ENCODE peak calls at places on chromosomes 12 and 14, in four cellular contexts. One of them, this sample, is unnamed.

GRCh38 chr14:29016050-29016900 is 249.7 kb downstream of the FOXG1 start:
- DNase-seq in K562: peak
- DNase-seq in HepG2: peak
- DNase-seq in H1: peak
- DNase-seq in this sample: peak

GRCh38 chr14:99564256-99564902 is 39.6 kb downstream of the CCDC85C start:
- DNase-seq in K562: no peak
- DNase-seq in HepG2: peak
- DNase-seq in H1: no peak
- DNase-seq in this sample: peak

GRCh38 chr14:39322807-39323206 is 89.1 kb downstream of the MIA2 start:
- DNase-seq in K562: no peak
- DNase-seq in HepG2: no peak
- DNase-seq in H1: no peak
- DNase-seq in this sample: peak

GRCh38 chr14:104133496-104133895 is 4.9 kb upstream of the KIF26A start:
- DNase-seq in K562: no peak
- DNase-seq in HepG2: no peak
- DNase-seq in H1: no peak
- DNase-seq in this sample: no peak

GRCh38 chr12:110010853-110011835 is 11.9 kb downstream of the ANKRD13A start:
- DNase-seq in K562: no peak
- DNase-seq in HepG2: peak
- DNase-seq in H1: no peak
- DNase-seq in this sample: no peak

GRCh38 chr14:26466862-26467261 is 131.0 kb downstream of the NOVA1 start:
- DNase-seq in K562: no peak
- DNase-seq in HepG2: no peak
- DNase-seq in H1: no peak
- DNase-seq in this sample: no peak

GRCh38 chr14:61841145-61841544 is 78.9 kb downstream of the SNAPC1 start:
- DNase-seq in K562: no peak
- DNase-seq in HepG2: no peak
- DNase-seq in H1: no peak
- DNase-seq in this sample: peak

GRCh38 chr12:30106204-30106603 is 322.5 kb upstream of the TMTC1 start:
- DNase-seq in K562: no peak
- DNase-seq in HepG2: no peak
- DNase-seq in H1: no peak
- DNase-seq in this sample: peak

GRCh38 chr14:69041783-69042182 is 62.7 kb upstream of the ACTN1 start:
- DNase-seq in K562: no peak
- DNase-seq in HepG2: no peak
- DNase-seq in H1: no peak
- DNase-seq in this sample: no peak

GRCh38 chr14:70921669-70922068 is 14.4 kb downstream of the PCNX1 start:
- DNase-seq in K562: no peak
- DNase-seq in HepG2: no peak
- DNase-seq in H1: no peak
- DNase-seq in this sample: no peak

GRCh38 chr12:30613119-30613830 is 82.4 kb downstream of the IPO8 start:
- DNase-seq in K562: no peak
- DNase-seq in HepG2: peak
- DNase-seq in H1: no peak
- DNase-seq in this sample: peak

GRCh38 chr12:47554046-47554653 is 151.7 kb downstream of the RPAP3 start:
- DNase-seq in K562: no peak
- DNase-seq in HepG2: no peak
- DNase-seq in H1: no peak
- DNase-seq in this sample: no peak

GRCh38 chr14:69354383-69355154 is 43.5 kb downstream of the ERH start:
- DNase-seq in K562: no peak
- DNase-seq in HepG2: peak
- DNase-seq in H1: no peak
- DNase-seq in this sample: no peak

GRCh38 chr12:117403586-117404139 is 42.2 kb upstream of the NOS1 start:
- DNase-seq in K562: no peak
- DNase-seq in HepG2: no peak
- DNase-seq in H1: no peak
- DNase-seq in this sample: no peak

GRCh38 chr12:107385518-107385917 is 292.2 kb upstream of the CRY1 start:
- DNase-seq in K562: no peak
- DNase-seq in HepG2: no peak
- DNase-seq in H1: no peak
- DNase-seq in this sample: no peak

GRCh38 chr12:13046914-13047472 is 2.8 kb downstream of the FAM234B start:
- DNase-seq in K562: no peak
- DNase-seq in HepG2: no peak
- DNase-seq in H1: no peak
- DNase-seq in this sample: no peak

GRCh38 chr12:110186059-110186458 is 61.9 kb downstream of the IFT81 start:
- DNase-seq in K562: no peak
- DNase-seq in HepG2: no peak
- DNase-seq in H1: no peak
- DNase-seq in this sample: no peak

GRCh38 chr12:122203301-122203967 is at the start of gene B3GNT4:
- DNase-seq in K562: peak
- DNase-seq in HepG2: no peak
- DNase-seq in H1: peak
- DNase-seq in this sample: peak

GRCh38 chr12:77725611-77726010 is 105.1 kb upstream of the NAV3 start:
- DNase-seq in K562: no peak
- DNase-seq in HepG2: no peak
- DNase-seq in H1: no peak
- DNase-seq in this sample: no peak

GRCh38 chr14:77271113-77271710 is at the start of gene NGB:
- DNase-seq in K562: no peak
- DNase-seq in HepG2: no peak
- DNase-seq in H1: peak
- DNase-seq in this sample: no peak

GRCh38 chr14:75084513-75084912 is 15.1 kb downstream of the ZC2HC1C start:
- DNase-seq in K562: no peak
- DNase-seq in HepG2: no peak
- DNase-seq in H1: no peak
- DNase-seq in this sample: peak

GRCh38 chr14:75083271-75083670 is 13.8 kb downstream of the ZC2HC1C start:
- DNase-seq in K562: no peak
- DNase-seq in HepG2: no peak
- DNase-seq in H1: no peak
- DNase-seq in this sample: no peak

GRCh38 chr12:92649511-92650227 is 53.1 kb upstream of the PLEKHG7 start:
- DNase-seq in K562: peak
- DNase-seq in HepG2: peak
- DNase-seq in H1: peak
- DNase-seq in this sample: peak

GRCh38 chr12:47085815-47086252 is 6.1 kb upstream of the AMIGO2 start:
- DNase-seq in K562: peak
- DNase-seq in HepG2: peak
- DNase-seq in H1: no peak
- DNase-seq in this sample: peak

GRCh38 chr12:68483592-68484373 is 126.9 kb upstream of the RAP1B start:
- DNase-seq in K562: no peak
- DNase-seq in HepG2: no peak
- DNase-seq in H1: no peak
- DNase-seq in this sample: peak

GRCh38 chr12:4273651-4274395 is at the start of gene CCND2:
- DNase-seq in K562: peak
- DNase-seq in HepG2: no peak
- DNase-seq in H1: peak
- DNase-seq in this sample: peak
- TF ChIP-seq EZH2 in K562: no peak
- TF ChIP-seq EZH2 in HepG2: peak
- TF ChIP-seq EZH2 in H1: no peak
- TF ChIP-seq EZH2 in this sample: peak

GRCh38 chr14:20836668-20837338 is 34.2 kb upstream of the RNASE1 start:
- DNase-seq in K562: peak
- DNase-seq in HepG2: peak
- DNase-seq in H1: no peak
- DNase-seq in this sample: peak
- TF ChIP-seq JUN in K562: no peak
- TF ChIP-seq JUN in HepG2: no peak
- TF ChIP-seq JUN in H1: no peak
- TF ChIP-seq JUN in this sample: no peak

GRCh38 chr12:124437621-124438414 is 129.6 kb downstream of the NCOR2 start:
- DNase-seq in K562: no peak
- DNase-seq in HepG2: no peak
- DNase-seq in H1: no peak
- DNase-seq in this sample: no peak
- H3K27ac ChIP-seq in K562: no peak
- H3K27ac ChIP-seq in HepG2: no peak
- H3K27ac ChIP-seq in H1: no peak
- H3K27ac ChIP-seq in this sample: no peak

GRCh38 chr14:35532783-35533356 is 1.1 kb upstream of the INSM2 start:
- DNase-seq in K562: no peak
- DNase-seq in HepG2: no peak
- DNase-seq in H1: no peak
- DNase-seq in this sample: peak
- TF ChIP-seq EZH2 in K562: no peak
- TF ChIP-seq EZH2 in HepG2: no peak
- TF ChIP-seq EZH2 in H1: no peak
- TF ChIP-seq EZH2 in this sample: peak

DNA sequence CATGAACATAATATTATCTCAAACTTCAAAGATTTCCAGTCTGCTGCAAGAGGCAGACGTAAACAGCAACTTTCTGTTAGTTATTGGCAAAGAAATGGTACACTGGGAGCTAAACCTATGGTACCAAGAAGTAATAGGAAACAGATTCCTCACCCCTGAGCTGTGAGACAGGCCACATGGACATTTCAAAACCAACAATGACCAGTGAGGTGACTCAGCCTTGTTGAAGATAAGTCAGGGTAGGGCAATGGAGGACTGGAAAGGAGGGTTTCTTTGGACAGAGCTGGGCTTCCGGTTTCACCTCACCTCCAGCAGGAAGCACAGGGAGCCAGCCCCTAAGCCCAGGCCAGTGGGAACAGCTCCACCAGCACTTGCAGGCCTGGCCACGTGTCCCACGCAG is 1320.5 kb downstream of the AACS start:
- DNase-seq in K562: no peak
- DNase-seq in HepG2: no peak
- DNase-seq in H1: no peak
- DNase-seq in this sample: no peak
- TF ChIP-seq JUN in K562: no peak
- TF ChIP-seq JUN in HepG2: no peak
- TF ChIP-seq JUN in H1: no peak
- TF ChIP-seq JUN in this sample: no peak

DNA sequence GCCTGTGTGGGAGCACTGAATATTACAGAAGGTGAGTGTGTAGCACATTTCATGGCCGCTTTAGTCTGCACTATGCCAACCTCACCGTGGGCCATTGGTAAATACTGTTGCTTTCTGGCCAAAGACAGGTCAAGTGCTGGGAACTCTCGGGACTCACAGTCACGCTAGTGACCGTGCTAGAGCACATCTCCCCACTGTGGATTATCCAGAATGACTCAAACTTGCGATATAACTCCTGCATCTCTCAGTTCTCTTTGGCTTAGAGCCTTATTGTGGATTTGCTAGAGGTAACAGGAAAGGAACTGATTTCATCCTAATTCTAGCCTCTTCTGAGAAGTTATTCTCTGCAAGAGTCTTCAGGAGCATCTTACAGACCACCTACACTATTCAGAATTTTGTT is 86.5 kb downstream of the DAD1 start:
- DNase-seq in K562: no peak
- DNase-seq in HepG2: no peak
- DNase-seq in H1: no peak
- DNase-seq in this sample: no peak
- H3K27ac ChIP-seq in K562: no peak
- H3K27ac ChIP-seq in HepG2: no peak
- H3K27ac ChIP-seq in H1: no peak
- H3K27ac ChIP-seq in this sample: no peak

GRCh38 chr14:38209572-38210159 is 2.0 kb downstream of the SSTR1 start:
- DNase-seq in K562: no peak
- DNase-seq in HepG2: no peak
- DNase-seq in H1: no peak
- DNase-seq in this sample: peak

GRCh38 chr14:38208825-38209562 is 1.3 kb downstream of the SSTR1 start:
- DNase-seq in K562: no peak
- DNase-seq in HepG2: peak
- DNase-seq in H1: peak
- DNase-seq in this sample: peak

GRCh38 chr14:38211258-38211735 is 3.6 kb downstream of the SSTR1 start:
- DNase-seq in K562: no peak
- DNase-seq in HepG2: no peak
- DNase-seq in H1: peak
- DNase-seq in this sample: no peak

GRCh38 chr14:38210168-38210567 is 2.5 kb downstream of the SSTR1 start:
- DNase-seq in K562: no peak
- DNase-seq in HepG2: no peak
- DNase-seq in H1: no peak
- DNase-seq in this sample: peak

GRCh38 chr14:38210587-38211257 is 3.0 kb downstream of the SSTR1 start:
- DNase-seq in K562: no peak
- DNase-seq in HepG2: no peak
- DNase-seq in H1: no peak
- DNase-seq in this sample: peak
- TF ChIP-seq EZH2 in K562: no peak
- TF ChIP-seq EZH2 in HepG2: no peak
- TF ChIP-seq EZH2 in H1: peak
- TF ChIP-seq EZH2 in this sample: no peak

GRCh38 chr12:1474059-1474537 is 120.3 kb downstream of the FBXL14 start:
- DNase-seq in K562: no peak
- DNase-seq in HepG2: peak
- DNase-seq in H1: no peak
- DNase-seq in this sample: peak
- TF ChIP-seq JUN in K562: no peak
- TF ChIP-seq JUN in HepG2: no peak
- TF ChIP-seq JUN in H1: no peak
- TF ChIP-seq JUN in this sample: peak

GRCh38 chr12:124487065-124487833 is 80.2 kb downstream of the NCOR2 start:
- DNase-seq in K562: peak
- DNase-seq in HepG2: no peak
- DNase-seq in H1: no peak
- DNase-seq in this sample: no peak
- H3K27ac ChIP-seq in K562: peak
- H3K27ac ChIP-seq in HepG2: no peak
- H3K27ac ChIP-seq in H1: no peak
- H3K27ac ChIP-seq in this sample: no peak

GRCh38 chr12:52022841-52023181 is 16.1 kb downstream of the TAMALIN start:
- DNase-seq in K562: peak
- DNase-seq in HepG2: peak
- DNase-seq in H1: no peak
- DNase-seq in this sample: no peak
- TF ChIP-seq EZH2 in K562: no peak
- TF ChIP-seq EZH2 in HepG2: no peak
- TF ChIP-seq EZH2 in H1: no peak
- TF ChIP-seq EZH2 in this sample: no peak

This sample was measured in endothelial cell of umbilical vein.